ENCODE peak calls at places on chromosomes 2 and 18, in nine cellular contexts. T, L, W, K, M, F, P, J and B are unnamed samples.

GRCh38 chr2:134314656-134315377 is 60.9 kb downstream of the MGAT5 start:
- DNase-seq in M (no peak), L (no peak), T (peak; percentile 47), K (no peak), J (no peak), W (no peak), F (no peak), P (no peak), B (no peak)

GRCh38 chr2:65227035-65227470 is 578 bp upstream of the ACTR2 start:
- DNase-seq in L (peak; percentile 39), K (peak; percentile 31), P (no peak), T (no peak), J (no peak), W (no peak), M (peak; percentile 75), F (no peak), B (no peak)

GRCh38 chr2:100262555-100263320 is 59.6 kb downstream of the LONRF2 start:
- DNase-seq in M (peak; percentile 83), J (peak; percentile 56), F (peak; percentile 71), L (peak; percentile 77), K (peak; percentile 69), T (peak; percentile 88), P (peak; percentile 60), W (peak; percentile 77), B (no peak)

GRCh38 chr2:159614534-159615186 is 1.7 kb downstream of the BAZ2B start:
- DNase-seq in K (no peak), M (no peak), T (no peak), L (no peak), F (no peak), W (no peak), J (peak; percentile 67), P (no peak), B (no peak)

GRCh38 chr18:70072678-70073077 is 125.0 kb upstream of the CD226 start:
- DNase-seq in M (no peak), T (no peak), P (no peak), J (peak; percentile 50), K (peak; percentile 40), L (peak; percentile 11), W (no peak), F (no peak), B (no peak)

GRCh38 chr2:10507106-10507505 is 59.0 kb upstream of the ODC1 start:
- DNase-seq in M (peak; percentile 41), J (no peak), K (no peak), F (peak; percentile 9), W (no peak), T (no peak), P (no peak), L (no peak), B (no peak)

GRCh38 chr2:24926602-24927252 is 6.7 kb upstream of the ADCY3 start:
- DNase-seq in F (peak; percentile 38), T (peak; percentile 90), L (no peak), K (no peak), P (peak; percentile 28), W (peak; percentile 62), J (no peak), M (peak; percentile 77), B (no peak)

GRCh38 chr2:230715201-230715600 is 2.6 kb downstream of the CAB39 start:
- DNase-seq in F (no peak), P (no peak), J (peak; percentile 52), W (no peak), M (no peak), L (no peak), K (no peak), T (no peak), B (no peak)

GRCh38 chr2:196980498-196980897 is 54.0 kb upstream of the PGAP1 start:
- DNase-seq in M (no peak), P (no peak), T (no peak), K (no peak), F (no peak), W (no peak), L (no peak), J (no peak), B (no peak)

GRCh38 chr2:159863761-159864160 is 65.8 kb upstream of the CD302 start:
- DNase-seq in M (no peak), K (no peak), W (no peak), F (no peak), P (no peak), T (no peak), L (no peak), J (no peak), B (no peak)

GRCh38 chr2:120397362-120397811 is 51.5 kb downstream of the INHBB start:
- DNase-seq in T (no peak), K (peak; percentile 37), P (no peak), W (no peak), J (no peak), F (peak; percentile 21), L (peak; percentile 84), M (no peak), B (no peak)

GRCh38 chr2:158912122-158912521 is 56.3 kb upstream of the TANC1 start:
- DNase-seq in W (no peak), L (no peak), T (no peak), J (no peak), K (no peak), P (no peak), F (no peak), M (no peak), B (peak; percentile 31)

GRCh38 chr18:13401404-13401803 is 182.8 kb downstream of the LDLRAD4 start:
- DNase-seq in J (no peak), T (no peak), W (no peak), F (no peak), K (no peak), M (no peak), L (no peak), P (no peak), B (no peak)

GRCh38 chr2:121856358-121856757 is 100.9 kb downstream of the TSN start:
- DNase-seq in T (no peak), W (no peak), L (no peak), K (no peak), M (no peak), J (no peak), P (no peak), F (no peak), B (no peak)

DNA sequence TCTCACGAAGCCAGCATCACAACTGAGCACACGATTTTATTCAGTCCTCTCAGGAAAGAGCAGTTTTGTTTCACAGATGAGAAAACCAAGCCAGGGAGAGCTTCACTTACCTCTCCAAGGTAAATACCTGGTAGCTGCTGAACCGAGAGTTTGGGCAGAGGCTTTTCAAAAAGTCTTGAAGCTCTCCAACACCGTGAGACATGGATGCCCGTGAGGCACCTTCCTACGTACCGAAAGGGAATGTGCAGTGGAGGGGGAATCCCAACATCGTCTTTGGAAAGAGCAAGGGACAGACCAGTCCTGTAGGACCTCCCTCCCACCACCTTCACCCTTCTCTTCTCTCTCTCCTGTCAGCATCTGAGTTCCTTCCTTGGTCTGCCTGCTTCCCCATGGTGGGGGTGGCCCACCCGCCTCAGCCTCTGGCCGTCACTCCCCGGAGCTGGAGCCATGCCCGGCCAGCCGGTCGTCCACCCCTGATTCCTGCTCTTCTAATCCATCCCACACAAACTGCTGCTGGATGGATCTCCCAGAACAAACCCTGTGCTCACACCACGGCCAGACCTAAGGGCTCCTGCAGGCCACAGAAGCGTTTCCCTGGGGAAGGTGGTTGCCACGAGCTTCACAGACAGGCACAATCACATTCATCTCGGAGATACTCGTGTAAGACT is 97.3 kb upstream of the SNTG2 start:
- DNase-seq in J (no peak), T (no peak), F (no peak), W (no peak), K (no peak), M (no peak), P (no peak), L (no peak), B (no peak)
- H3K9me3 ChIP-seq in J (peaks cover 8% of the 10 kb centered on the region), T (no peaks in the 10 kb centered on the region), F (no peaks in the 10 kb centered on the region), W (no peaks in the 10 kb centered on the region), K (no peaks in the 10 kb centered on the region), M (no peaks in the 10 kb centered on the region), P (no peaks in the 10 kb centered on the region), L (no peaks in the 10 kb centered on the region), B (no peaks in the 10 kb centered on the region)

DNA sequence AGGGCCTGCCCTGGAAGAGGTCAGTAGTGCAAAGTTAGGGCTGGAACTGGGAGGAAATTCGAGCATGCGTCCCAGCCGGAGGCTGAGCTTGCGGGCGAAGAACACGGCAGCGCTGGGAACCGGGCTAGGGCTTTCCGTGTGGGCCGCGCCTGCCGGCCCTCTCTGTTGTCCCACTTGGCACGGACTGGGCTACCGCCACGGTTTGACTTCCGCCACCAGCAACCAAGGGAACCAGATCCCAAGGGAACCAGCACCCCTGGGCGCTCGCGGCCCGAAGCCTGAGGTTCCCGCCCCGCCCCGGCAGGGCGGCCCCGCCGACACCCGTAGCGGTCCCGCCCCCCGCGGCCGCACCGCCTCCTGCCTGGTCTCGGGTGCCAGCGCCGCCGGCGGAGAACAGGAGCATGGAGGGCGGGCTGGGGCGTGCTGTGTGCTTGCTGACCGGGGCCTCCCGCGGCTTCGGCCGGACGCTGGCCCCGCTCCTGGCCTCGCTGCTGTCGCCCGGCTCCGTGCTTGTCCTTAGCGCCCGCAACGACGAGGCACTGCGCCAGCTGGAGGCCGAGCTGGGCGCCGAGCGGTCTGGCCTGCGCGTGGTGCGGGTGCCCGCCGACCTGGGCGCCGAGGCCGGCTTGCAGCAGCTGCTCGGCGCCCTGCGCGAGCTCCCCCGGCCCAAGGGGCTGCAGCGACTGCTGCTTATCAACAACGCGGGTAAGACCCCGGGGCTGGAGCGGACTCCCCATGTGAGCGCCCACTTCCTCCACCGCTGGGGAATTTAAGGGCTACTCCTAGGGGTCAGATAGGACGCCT is at the start of gene SPR:
- DNase-seq in L (peak; percentile 85), T (peak; percentile 94), M (peak; percentile 92), W (peak; percentile 82), K (peak; percentile 87), J (peak; percentile 40), P (peak; percentile 52), F (peak; percentile 90), B (no peak)
- H3K27ac ChIP-seq in L (peak within 1 kb of the TSS; percentile 96), T (peak within 1 kb of the TSS; percentile 89), M (peak within 1 kb of the TSS; percentile 89), W (peak within 1 kb of the TSS; percentile 74), K (peak within 1 kb of the TSS; percentile 77), J (peak within 1 kb of the TSS; percentile 34), P (no peak within 1 kb of the TSS), F (peak within 1 kb of the TSS; percentile 92), B (peak within 1 kb of the TSS; percentile 95)

DNA sequence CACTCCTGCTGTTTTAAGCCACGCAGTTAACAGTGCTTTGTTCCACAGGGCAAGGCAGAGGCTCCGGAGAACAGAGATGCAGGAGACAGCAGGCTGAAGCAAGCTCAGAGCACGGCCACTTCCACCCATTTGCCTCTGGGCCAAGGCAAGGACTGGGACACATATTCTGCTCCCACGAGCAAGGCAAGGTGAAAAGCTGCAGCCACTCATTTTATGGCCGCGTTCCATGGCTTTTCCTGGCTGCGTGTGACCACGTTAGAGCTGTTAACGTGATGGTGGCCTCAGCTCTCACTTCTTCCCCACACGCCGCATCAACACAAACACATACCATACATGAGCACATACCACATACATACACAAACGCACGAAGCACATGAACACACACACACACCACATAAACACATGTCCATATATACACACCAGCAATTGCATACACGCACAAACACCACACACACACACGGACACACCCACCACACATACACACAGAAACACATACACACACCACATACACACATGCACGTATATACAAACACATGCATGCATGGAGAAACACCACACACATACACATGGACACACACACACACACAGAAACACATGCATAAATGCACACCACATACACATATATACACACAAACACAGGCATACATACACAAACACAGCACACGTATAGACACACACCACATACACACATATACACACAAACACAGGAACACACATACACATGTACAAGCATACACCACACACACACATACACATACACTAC is 521.1 kb upstream of the MYT1L start:
- DNase-seq in L (no peak), P (no peak), M (no peak), T (no peak), W (no peak), K (no peak), F (no peak), J (no peak), B (no peak)
- H3K9me3 ChIP-seq in L (no peaks in the 10 kb centered on the region), P (no peaks in the 10 kb centered on the region), M (no peaks in the 10 kb centered on the region), T (no peaks in the 10 kb centered on the region), W (no peaks in the 10 kb centered on the region), K (no peaks in the 10 kb centered on the region), F (no peaks in the 10 kb centered on the region), J (peaks cover 45% of the 10 kb centered on the region), B (no peaks in the 10 kb centered on the region)

GRCh38 chr2:9306910-9307309 is 100.3 kb downstream of the ASAP2 start:
- DNase-seq in J (no peak), W (no peak), T (no peak), L (no peak), M (no peak), K (no peak), P (no peak), F (peak; percentile 75), B (no peak)
- H3K27ac ChIP-seq in J (no peak overlapping the region), W (no peak overlapping the region), T (peak overlapping the region; percentile 70), L (peak overlapping the region; percentile 86), M (no peak overlapping the region), K (no peak overlapping the region), P (no peak overlapping the region), F (peak overlapping the region; percentile 58), B (no peak overlapping the region)